ENCODE peak calls at places on chromosome 20, in eight cellular contexts. C is lower lobe of right lung; A is A172; R is activated naive CD8-positive, alpha-beta T cell treated with anti-CD3 and anti-CD28 coated beads, Interleukin-2, amount 50 U/mL, for 16 hours; M is neuronal stem cell; Z is foreskin keratinocyte; E is stimulated activated CD8-positive, alpha-beta memory T cell treated with anti-CD3 and anti-CD28 coated beads, Interleukin-2, amount 100 ng/mL, for 1 hour; U is activated T-helper 1 cell treated with anti-CD3 and anti-CD28 coated beads, Interleukin-12 subunit alpha, Interleukin-12 subunit beta, Interleukin-2, Interleukin-4 antibody, amounts not matched to agents 30 ng/mL and 10 ng/mL and 1 ng/mL, durations not matched to agents 14 hours and 24 hours and 36 hours. B is an unnamed sample.

GRCh38 chr20:61193164-61193563 is 58.9 kb upstream of the CDH4 start:
- DNase-seq in C (no peak), A (no peak), R (no peak), M (no peak), Z (no peak), E (no peak), U (no peak), B (no peak)

GRCh38 chr20:1328680-1329330 is at the start of gene SDCBP2:
- DNase-seq in C (peak; percentile 72), A (no peak), R (no peak), M (no peak), Z (no peak), E (no peak), U (no peak), B (no peak)

GRCh38 chr20:21251278-21251677 is 51.9 kb upstream of the XRN2 start:
- DNase-seq in C (no peak), A (peak; percentile 79), R (no peak), M (no peak), Z (peak; percentile 23), E (no peak), U (no peak), B (no peak)

GRCh38 chr20:58511861-58512260 is 3.3 kb downstream of the APCDD1L start:
- DNase-seq in C (no peak), A (no peak), R (no peak), M (no peak), Z (no peak), E (no peak), U (no peak), B (no peak)

GRCh38 chr20:54091120-54091480 is 20.7 kb upstream of the BCAS1 start:
- DNase-seq in C (no peak), A (no peak), R (no peak), M (no peak), Z (no peak), E (no peak), U (no peak), B (no peak)

GRCh38 chr20:47126374-47126705 is 230.2 kb downstream of the ZMYND8 start:
- DNase-seq in C (no peak), A (peak; percentile 19), R (no peak), M (no peak), Z (no peak), E (no peak), U (no peak), B (no peak)

GRCh38 chr20:62999580-62999979 is 7.2 kb downstream of the BHLHE23 start:
- DNase-seq in C (no peak), A (no peak), R (no peak), M (no peak), Z (no peak), E (no peak), U (no peak), B (no peak)

GRCh38 chr20:56957737-56958553 is 308.5 kb downstream of the BMP7 start:
- DNase-seq in C (no peak), A (no peak), R (no peak), M (peak; percentile 65), Z (no peak), E (no peak), U (no peak), B (peak; percentile 20)

GRCh38 chr20:51750037-51750769 is 18.0 kb downstream of the ATP9A start:
- DNase-seq in C (peak; percentile 70), A (peak; percentile 97), R (no peak), M (no peak), Z (peak; percentile 83), E (no peak), U (no peak), B (peak; percentile 100)

GRCh38 chr20:1674361-1674760 is 16.8 kb upstream of the SIRPG start:
- DNase-seq in C (no peak), A (no peak), R (no peak), M (no peak), Z (no peak), E (no peak), U (peak; percentile 50), B (no peak)

GRCh38 chr20:3164763-3165410 is 5.2 kb upstream of the FASTKD5 start:
- DNase-seq in C (no peak), A (no peak), R (no peak), M (no peak), Z (no peak), E (no peak), U (no peak), B (no peak)

GRCh38 chr20:24461848-24462247 is 7.6 kb upstream of the SYNDIG1 start:
- DNase-seq in C (no peak), A (no peak), R (no peak), M (no peak), Z (no peak), E (no peak), U (no peak), B (no peak)

GRCh38 chr20:63688234-63689045 is 8.0 kb upstream of the TNFRSF6B start:
- DNase-seq in C (no peak), A (no peak), R (no peak), M (no peak), Z (no peak), E (no peak), U (no peak), B (no peak)

GRCh38 chr20:9498322-9498721 is 16.1 kb upstream of the LAMP5 start:
- DNase-seq in C (no peak), A (peak; percentile 28), R (no peak), M (no peak), Z (no peak), E (no peak), U (no peak), B (no peak)

GRCh38 chr20:38870733-38871559 is 55.3 kb upstream of the FAM83D start:
- DNase-seq in C (no peak), A (peak; percentile 73), R (no peak), M (no peak), Z (peak; percentile 37), E (no peak), U (no peak), B (peak; percentile 71)